ENCODE peak calls at places on chromosome 16, in six cellular contexts. One of them, this sample, is unnamed.

GRCh38 chr16:57539072-57539796 is 2.9 kb upstream of the CCDC102A start:
- DNase-seq in Panc1: no peak
- DNase-seq in transverse colon: no peak
- DNase-seq in breast epithelium: peak; percentile 6
- DNase-seq in upper lobe of left lung: no peak
- DNase-seq in prostate gland: no peak
- DNase-seq in this sample: no peak

GRCh38 chr16:54657058-54657708 is 273.5 kb upstream of the IRX5 start:
- DNase-seq in Panc1: peak; percentile 13
- DNase-seq in transverse colon: no peak
- DNase-seq in breast epithelium: no peak
- DNase-seq in upper lobe of left lung: peak; percentile 61
- DNase-seq in prostate gland: no peak
- DNase-seq in this sample: no peak

GRCh38 chr16:31694461-31694860 is 166.8 kb downstream of the AHSP start:
- DNase-seq in Panc1: no peak
- DNase-seq in transverse colon: no peak
- DNase-seq in breast epithelium: no peak
- DNase-seq in upper lobe of left lung: no peak
- DNase-seq in prostate gland: no peak
- DNase-seq in this sample: no peak

GRCh38 chr16:26413780-26414179 is 652.9 kb upstream of the C16orf82 start:
- DNase-seq in Panc1: no peak
- DNase-seq in transverse colon: no peak
- DNase-seq in breast epithelium: no peak
- DNase-seq in upper lobe of left lung: no peak
- DNase-seq in prostate gland: no peak
- DNase-seq in this sample: no peak

GRCh38 chr16:27199747-27200146 is 3.6 kb upstream of the KDM8 start:
- DNase-seq in Panc1: no peak
- DNase-seq in transverse colon: no peak
- DNase-seq in breast epithelium: no peak
- DNase-seq in upper lobe of left lung: no peak
- DNase-seq in prostate gland: no peak
- DNase-seq in this sample: no peak

GRCh38 chr16:8931864-8932263 is 31.8 kb downstream of the USP7 start:
- DNase-seq in Panc1: no peak
- DNase-seq in transverse colon: peak; percentile 50
- DNase-seq in breast epithelium: no peak
- DNase-seq in upper lobe of left lung: peak; percentile 35
- DNase-seq in prostate gland: peak; percentile 22
- DNase-seq in this sample: no peak

GRCh38 chr16:1296688-1297412 is 12.6 kb upstream of the UBE2I start:
- DNase-seq in Panc1: peak; percentile 98
- DNase-seq in transverse colon: peak; percentile 43
- DNase-seq in breast epithelium: no peak
- DNase-seq in upper lobe of left lung: no peak
- DNase-seq in prostate gland: peak; percentile 64
- DNase-seq in this sample: no peak

GRCh38 chr16:79163666-79164377 is 436.7 kb downstream of the MAF start:
- DNase-seq in Panc1: no peak
- DNase-seq in transverse colon: peak; percentile 37
- DNase-seq in breast epithelium: no peak
- DNase-seq in upper lobe of left lung: no peak
- DNase-seq in prostate gland: no peak
- DNase-seq in this sample: no peak

GRCh38 chr16:1708768-1709180 is 2.8 kb downstream of the MAPK8IP3 start:
- DNase-seq in Panc1: no peak
- DNase-seq in transverse colon: no peak
- DNase-seq in breast epithelium: no peak
- DNase-seq in upper lobe of left lung: no peak
- DNase-seq in prostate gland: no peak
- DNase-seq in this sample: no peak

GRCh38 chr16:66692341-66692740 is 4.2 kb downstream of the CMTM4 start:
- DNase-seq in Panc1: no peak
- DNase-seq in transverse colon: no peak
- DNase-seq in breast epithelium: no peak
- DNase-seq in upper lobe of left lung: no peak
- DNase-seq in prostate gland: no peak
- DNase-seq in this sample: no peak

GRCh38 chr16:17367932-17368331 is 102.8 kb downstream of the XYLT1 start:
- DNase-seq in Panc1: no peak
- DNase-seq in transverse colon: peak; percentile 41
- DNase-seq in breast epithelium: no peak
- DNase-seq in upper lobe of left lung: no peak
- DNase-seq in prostate gland: no peak
- DNase-seq in this sample: no peak

GRCh38 chr16:28923652-28924398 is 1.2 kb downstream of the RABEP2 start:
- DNase-seq in Panc1: no peak
- DNase-seq in transverse colon: peak; percentile 69
- DNase-seq in breast epithelium: no peak
- DNase-seq in upper lobe of left lung: peak; percentile 26
- DNase-seq in prostate gland: no peak
- DNase-seq in this sample: no peak

GRCh38 chr16:71883193-71883848 is 661 bp downstream of the ZNF821 start:
- DNase-seq in Panc1: no peak
- DNase-seq in transverse colon: peak; percentile 61
- DNase-seq in breast epithelium: no peak
- DNase-seq in upper lobe of left lung: peak; percentile 59
- DNase-seq in prostate gland: peak; percentile 29
- DNase-seq in this sample: no peak

GRCh38 chr16:82004651-82005490 is 6.4 kb downstream of the SDR42E1 start:
- DNase-seq in Panc1: no peak
- DNase-seq in transverse colon: no peak
- DNase-seq in breast epithelium: no peak
- DNase-seq in upper lobe of left lung: no peak
- DNase-seq in prostate gland: no peak
- DNase-seq in this sample: no peak

GRCh38 chr16:85614338-85615013 is 1.4 kb downstream of the GSE1 start:
- DNase-seq in Panc1: no peak
- DNase-seq in transverse colon: peak; percentile 33
- DNase-seq in breast epithelium: no peak
- DNase-seq in upper lobe of left lung: no peak
- DNase-seq in prostate gland: no peak
- DNase-seq in this sample: no peak
- TF ChIP-seq POLR2AphosphoS5 in Panc1: no peak
- TF ChIP-seq POLR2AphosphoS5 in transverse colon: no peak
- TF ChIP-seq POLR2AphosphoS5 in breast epithelium: no peak
- TF ChIP-seq POLR2AphosphoS5 in upper lobe of left lung: no peak
- TF ChIP-seq POLR2AphosphoS5 in prostate gland: no peak
- TF ChIP-seq POLR2AphosphoS5 in this sample: no peak

DNA sequence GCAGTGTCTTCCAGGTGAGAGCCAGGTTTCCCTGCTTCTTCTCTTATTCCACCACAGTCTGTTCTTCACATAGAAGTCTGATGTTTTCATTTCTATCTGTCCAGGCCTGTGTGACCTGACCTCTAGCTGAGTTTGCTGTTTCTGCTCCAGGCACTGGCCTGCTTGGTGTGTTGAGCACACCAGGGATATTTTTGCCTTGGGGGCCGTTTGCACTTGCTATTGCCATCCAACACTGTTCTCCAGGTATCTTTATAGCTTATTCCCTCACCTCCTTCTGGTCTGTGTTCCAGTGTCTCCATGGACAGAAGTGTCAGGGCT is 41.4 kb downstream of the MRTFB start:
- DNase-seq in Panc1: no peak
- DNase-seq in transverse colon: no peak
- DNase-seq in breast epithelium: no peak
- DNase-seq in upper lobe of left lung: no peak
- DNase-seq in prostate gland: no peak
- DNase-seq in this sample: no peak
- H3K27ac ChIP-seq in Panc1: no peak overlapping the region
- H3K27ac ChIP-seq in transverse colon: peak overlapping the region; percentile 49
- H3K27ac ChIP-seq in breast epithelium: peak overlapping the region; percentile 83
- H3K27ac ChIP-seq in upper lobe of left lung: no peak overlapping the region
- H3K27ac ChIP-seq in prostate gland: no peak overlapping the region
- H3K27ac ChIP-seq in this sample: peak overlapping the region; percentile 70

GRCh38 chr16:21560462-21560861 is 38.9 kb upstream of the METTL9 start:
- DNase-seq in Panc1: no peak
- DNase-seq in transverse colon: peak; percentile 5
- DNase-seq in breast epithelium: peak; percentile 17
- DNase-seq in upper lobe of left lung: no peak
- DNase-seq in prostate gland: no peak
- DNase-seq in this sample: no peak

DNA sequence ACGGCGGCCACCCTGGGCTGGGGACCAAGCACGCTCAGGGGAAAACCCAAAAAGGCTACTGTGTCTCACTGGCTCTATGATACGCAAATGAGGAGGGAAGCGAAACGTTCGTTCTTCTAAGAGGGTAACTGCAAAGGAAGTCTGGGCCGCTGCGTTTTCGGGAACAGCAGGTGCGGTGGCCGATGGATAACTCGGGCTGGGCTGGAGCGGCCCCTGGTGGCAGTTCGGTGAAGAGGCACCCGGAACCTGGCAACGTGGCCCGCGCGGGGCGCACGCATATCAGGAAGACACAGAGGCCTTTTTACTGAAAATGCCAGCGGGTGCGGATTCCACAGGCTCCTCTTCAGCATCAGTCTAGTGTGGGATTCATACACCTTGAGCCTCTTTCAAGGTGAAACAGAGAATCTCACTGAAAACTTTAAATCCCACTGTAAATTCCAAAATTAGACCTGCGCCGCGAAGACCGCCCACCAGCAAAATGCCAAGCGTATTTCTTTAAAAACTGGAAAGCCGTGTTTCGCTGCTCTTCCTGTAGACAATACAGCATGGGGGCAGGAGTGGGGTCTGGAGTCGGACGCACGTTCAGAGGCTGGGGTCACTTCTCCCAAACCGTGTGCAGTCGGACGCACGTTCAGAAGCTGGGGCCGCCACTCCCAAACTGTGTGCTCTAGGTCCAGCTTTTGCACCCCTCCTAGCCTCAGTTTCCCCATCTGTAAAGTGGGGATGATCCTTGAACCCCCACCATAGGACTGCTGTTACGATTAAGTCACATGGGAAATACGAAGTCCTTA is 44.4 kb upstream of the METTL9 start:
- DNase-seq in Panc1: peak; percentile 36
- DNase-seq in transverse colon: peak; percentile 94
- DNase-seq in breast epithelium: peak; percentile 94
- DNase-seq in upper lobe of left lung: peak; percentile 85
- DNase-seq in prostate gland: peak; percentile 79
- DNase-seq in this sample: no peak
- TF ChIP-seq POLR2AphosphoS5 in Panc1: no peak
- TF ChIP-seq POLR2AphosphoS5 in transverse colon: peak; percentile 37
- TF ChIP-seq POLR2AphosphoS5 in breast epithelium: peak; percentile 26
- TF ChIP-seq POLR2AphosphoS5 in upper lobe of left lung: peak; percentile 37
- TF ChIP-seq POLR2AphosphoS5 in prostate gland: peak; percentile 67
- TF ChIP-seq POLR2AphosphoS5 in this sample: no peak

GRCh38 chr16:51151951-51152663 is 1.0 kb upstream of the SALL1 start:
- DNase-seq in Panc1: no peak
- DNase-seq in transverse colon: peak; percentile 33
- DNase-seq in breast epithelium: no peak
- DNase-seq in upper lobe of left lung: no peak
- DNase-seq in prostate gland: no peak
- DNase-seq in this sample: no peak

GRCh38 chr16:51152691-51153261 is 1.7 kb upstream of the SALL1 start:
- DNase-seq in Panc1: no peak
- DNase-seq in transverse colon: no peak
- DNase-seq in breast epithelium: no peak
- DNase-seq in upper lobe of left lung: no peak
- DNase-seq in prostate gland: no peak
- DNase-seq in this sample: no peak

GRCh38 chr16:51150894-51151320 is at the start of gene SALL1:
- DNase-seq in Panc1: no peak
- DNase-seq in transverse colon: no peak
- DNase-seq in breast epithelium: no peak
- DNase-seq in upper lobe of left lung: no peak
- DNase-seq in prostate gland: no peak
- DNase-seq in this sample: no peak

GRCh38 chr16:51150159-51150893 is 744 bp downstream of the SALL1 start:
- DNase-seq in Panc1: no peak
- DNase-seq in transverse colon: no peak
- DNase-seq in breast epithelium: no peak
- DNase-seq in upper lobe of left lung: no peak
- DNase-seq in prostate gland: no peak
- DNase-seq in this sample: no peak

GRCh38 chr16:51151435-51151950 is 423 bp upstream of the SALL1 start:
- DNase-seq in Panc1: no peak
- DNase-seq in transverse colon: peak; percentile 23
- DNase-seq in breast epithelium: no peak
- DNase-seq in upper lobe of left lung: no peak
- DNase-seq in prostate gland: no peak
- DNase-seq in this sample: no peak
- H3K27ac ChIP-seq in Panc1: no peak overlapping the region
- H3K27ac ChIP-seq in transverse colon: peak overlapping the region; percentile 77
- H3K27ac ChIP-seq in breast epithelium: peak overlapping the region; percentile 76
- H3K27ac ChIP-seq in upper lobe of left lung: no peak overlapping the region
- H3K27ac ChIP-seq in prostate gland: no peak overlapping the region
- H3K27ac ChIP-seq in this sample: peak overlapping the region; percentile 92

GRCh38 chr16:75105306-75106061 is 11.1 kb downstream of the LDHD start:
- DNase-seq in Panc1: no peak
- DNase-seq in transverse colon: peak; percentile 62
- DNase-seq in breast epithelium: no peak
- DNase-seq in upper lobe of left lung: peak; percentile 72
- DNase-seq in prostate gland: no peak
- DNase-seq in this sample: no peak
- TF ChIP-seq POLR2AphosphoS5 in Panc1: no peak
- TF ChIP-seq POLR2AphosphoS5 in transverse colon: peak; percentile 77
- TF ChIP-seq POLR2AphosphoS5 in breast epithelium: no peak
- TF ChIP-seq POLR2AphosphoS5 in upper lobe of left lung: no peak
- TF ChIP-seq POLR2AphosphoS5 in prostate gland: no peak
- TF ChIP-seq POLR2AphosphoS5 in this sample: no peak

This sample was measured in vagina.